ENCODE peak calls at places on chromosomes 12 and 14, in nine cellular contexts. M, T, R, W, F, X, O, K and E are unnamed samples.

GRCh38 chr14:35696575-35696974 is 112.5 kb downstream of the RALGAPA1 start:
- DNase-seq in F (no peak), O (no peak), R (no peak), K (no peak), W (no peak), T (no peak), X (no peak), M (no peak), E (no peak)

GRCh38 chr12:817941-818600 is 65.7 kb downstream of the WNK1 start:
- DNase-seq in M (no peak), F (no peak), R (no peak), O (no peak), W (no peak), X (no peak), T (no peak), K (no peak), E (no peak)

GRCh38 chr14:102532204-102532658 is 22.7 kb upstream of the ANKRD9 start:
- DNase-seq in R (no peak), M (no peak), X (no peak), T (no peak), K (no peak), W (peak), F (no peak), O (no peak), E (no peak)

GRCh38 chr14:101179691-101180211 is 276.2 kb upstream of the RTL1 start:
- DNase-seq in X (peak), W (no peak), T (no peak), K (no peak), O (no peak), F (no peak), M (no peak), R (no peak), E (no peak)

GRCh38 chr14:103679351-103679750 is 35.9 kb downstream of the XRCC3 start:
- DNase-seq in T (peak), R (peak), K (no peak), W (peak), M (peak), F (peak), O (peak), X (peak), E (no peak)

GRCh38 chr14:58663494-58664111 is 25.8 kb downstream of the DACT1 start:
- DNase-seq in O (no peak), X (no peak), R (no peak), F (no peak), T (no peak), K (no peak), M (no peak), W (peak), E (no peak)

GRCh38 chr14:104138098-104138890 is at the start of gene KIF26A:
- DNase-seq in K (no peak), T (no peak), O (no peak), M (peak), W (peak), R (peak), X (no peak), F (peak), E (no peak)

GRCh38 chr12:1592444-1593231 is 1.7 kb downstream of the FBXL14 start:
- DNase-seq in K (peak), O (peak), F (peak), M (peak), W (peak), T (no peak), R (peak), X (peak), E (no peak)

GRCh38 chr12:54191550-54192022 is 2.8 kb upstream of the SMUG1 start:
- DNase-seq in W (peak), F (peak), K (peak), X (peak), O (peak), T (peak), R (peak), M (peak), E (peak)

GRCh38 chr14:67377916-67378315 is 17.8 kb downstream of the EIF2S1 start:
- DNase-seq in X (no peak), T (no peak), W (no peak), M (no peak), F (no peak), R (no peak), O (no peak), K (no peak), E (no peak)

GRCh38 chr12:41932470-41932991 is 212.1 kb downstream of the GXYLT1 start:
- DNase-seq in F (peak), O (peak), W (peak), T (no peak), M (peak), X (peak), R (peak), K (no peak), E (no peak)

GRCh38 chr14:68840454-68840853 is 47.6 kb upstream of the ZFP36L1 start:
- DNase-seq in M (no peak), R (no peak), T (no peak), O (no peak), X (no peak), W (no peak), F (no peak), K (no peak), E (no peak)

GRCh38 chr12:31227401-31227981 is 98.5 kb downstream of the SINHCAF start:
- DNase-seq in X (peak), T (no peak), R (no peak), W (peak), M (no peak), F (no peak), O (no peak), K (no peak), E (no peak)

GRCh38 chr12:51381226-51382079 is 9.8 kb downstream of the GALNT6 start:
- DNase-seq in K (no peak), W (peak), X (no peak), O (no peak), R (no peak), M (no peak), F (no peak), T (no peak), E (no peak)

GRCh38 chr12:48788852-48789775 is at the start of gene ADCY6:
- DNase-seq in K (no peak), R (peak), W (peak), X (peak), M (peak), T (no peak), F (peak), O (no peak), E (peak)

GRCh38 chr14:81485372-81485771 is 48.3 kb downstream of the SEL1L start:
- DNase-seq in W (no peak), M (no peak), K (no peak), O (no peak), F (no peak), T (no peak), R (no peak), X (no peak), E (no peak)

GRCh38 chr14:34874386-34875030 is 652 bp downstream of the BAZ1A start:
- DNase-seq in W (peak), R (peak), M (peak), O (peak), K (no peak), T (peak), F (peak), X (peak), E (peak)

GRCh38 chr12:14284189-14284722 is 81.2 kb upstream of the ATF7IP start:
- DNase-seq in X (peak), O (no peak), R (no peak), W (no peak), K (no peak), F (no peak), M (peak), T (peak), E (no peak)

GRCh38 chr14:31188744-31189143 is 18.8 kb downstream of the HECTD1 start:
- DNase-seq in X (no peak), T (no peak), F (no peak), R (no peak), K (no peak), W (no peak), O (no peak), M (no peak), E (no peak)

GRCh38 chr12:114920828-114921579 is 237.0 kb upstream of the TBX3 start:
- DNase-seq in R (no peak), M (no peak), F (no peak), T (no peak), O (no peak), W (no peak), X (no peak), K (no peak), E (no peak)

GRCh38 chr12:46111727-46112126 is 121.4 kb upstream of the SCAF11 start:
- DNase-seq in M (no peak), X (no peak), W (no peak), T (no peak), K (no peak), O (no peak), R (no peak), F (no peak), E (no peak)

GRCh38 chr12:114167431-114167830 is 201.3 kb upstream of the RBM19 start:
- DNase-seq in W (no peak), F (no peak), R (no peak), T (no peak), M (no peak), O (no peak), X (no peak), K (no peak), E (no peak)

GRCh38 chr14:50254248-50254647 is 22.9 kb upstream of the SOS2 start:
- DNase-seq in R (no peak), M (no peak), K (no peak), W (no peak), X (no peak), T (no peak), O (no peak), F (no peak), E (no peak)

GRCh38 chr12:121550974-121551631 is 29.7 kb downstream of the KDM2B start:
- DNase-seq in T (no peak), F (no peak), M (no peak), W (no peak), K (no peak), X (no peak), R (no peak), O (no peak), E (no peak)

GRCh38 chr14:23562822-23563472 is 4.6 kb downstream of the AP1G2 start:
- DNase-seq in W (peak), O (peak), T (no peak), M (no peak), F (no peak), R (peak), X (peak), K (peak), E (no peak)

GRCh38 chr14:54570651-54571415 is 3.9 kb downstream of the SAMD4A start:
- DNase-seq in O (no peak), K (no peak), X (no peak), W (no peak), R (no peak), T (no peak), M (no peak), F (no peak), E (peak)

GRCh38 chr12:50214018-50214417 is 46.8 kb upstream of the CERS5 start:
- DNase-seq in R (no peak), K (no peak), T (no peak), W (no peak), F (no peak), X (no peak), M (no peak), O (no peak), E (no peak)